ENCODE peak calls at places on chromosomes 11 and 22, in four cellular contexts. P is IMR-90, B is AG10803, R is progenitor cell of endocrine pancreas. X is an unnamed sample.

GRCh38 chr11:944711-945470 is 19.2 kb downstream of the AP2A2 start:
- DNase-seq in P (peak), B (peak), R (no peak), X (no peak)

GRCh38 chr11:18235394-18235926 is 1.1 kb downstream of the SAA4 start:
- DNase-seq in P (no peak), B (no peak), R (no peak), X (no peak)

GRCh38 chr11:34044664-34045485 is 6.7 kb upstream of the CAPRIN1 start:
- DNase-seq in P (peak), B (peak), R (no peak), X (no peak)

GRCh38 chr11:67119577-67120391 is 721 bp downstream of the KDM2A start:
- DNase-seq in P (no peak), B (no peak), R (peak), X (peak)

GRCh38 chr11:62444271-62444833 is 25.5 kb downstream of the SCGB1A1 start:
- DNase-seq in P (peak), B (peak), R (no peak), X (no peak)

GRCh38 chr11:12224537-12224893 is 114.1 kb downstream of the MICAL2 start:
- DNase-seq in P (peak), B (peak), R (no peak), X (peak)

GRCh38 chr11:86523738-86524602 is 148.4 kb downstream of the ME3 start:
- DNase-seq in P (peak), B (peak), R (no peak), X (no peak)

GRCh38 chr11:1952806-1953482 is 5.8 kb downstream of the MRPL23 start:
- DNase-seq in P (no peak), B (no peak), R (no peak), X (no peak)

GRCh38 chr11:61587541-61587941 is 6.7 kb upstream of the SYT7 start:
- DNase-seq in P (no peak), B (peak), R (peak), X (no peak)

GRCh38 chr11:61163714-61164609 is 2.7 kb upstream of the VPS37C start:
- DNase-seq in P (no peak), B (no peak), R (no peak), X (no peak)

GRCh38 chr11:9850224-9850895 is 186.5 kb downstream of the SWAP70 start:
- DNase-seq in P (peak), B (peak), R (no peak), X (no peak)

GRCh38 chr11:46435679-46436078 is 44.1 kb upstream of the CHRM4 start:
- DNase-seq in P (no peak), B (no peak), R (no peak), X (no peak)

GRCh38 chr22:37959231-37959825 is 5.8 kb downstream of the POLR2F start:
- DNase-seq in P (no peak), B (no peak), R (no peak), X (no peak)

GRCh38 chr22:49751968-49752597 is 75.6 kb downstream of the BRD1 start:
- DNase-seq in P (no peak), B (no peak), R (no peak), X (no peak)

GRCh38 chr11:76598426-76598839 is 72.1 kb downstream of the LRRC32 start:
- DNase-seq in P (peak), B (peak), R (no peak), X (no peak)

DNA sequence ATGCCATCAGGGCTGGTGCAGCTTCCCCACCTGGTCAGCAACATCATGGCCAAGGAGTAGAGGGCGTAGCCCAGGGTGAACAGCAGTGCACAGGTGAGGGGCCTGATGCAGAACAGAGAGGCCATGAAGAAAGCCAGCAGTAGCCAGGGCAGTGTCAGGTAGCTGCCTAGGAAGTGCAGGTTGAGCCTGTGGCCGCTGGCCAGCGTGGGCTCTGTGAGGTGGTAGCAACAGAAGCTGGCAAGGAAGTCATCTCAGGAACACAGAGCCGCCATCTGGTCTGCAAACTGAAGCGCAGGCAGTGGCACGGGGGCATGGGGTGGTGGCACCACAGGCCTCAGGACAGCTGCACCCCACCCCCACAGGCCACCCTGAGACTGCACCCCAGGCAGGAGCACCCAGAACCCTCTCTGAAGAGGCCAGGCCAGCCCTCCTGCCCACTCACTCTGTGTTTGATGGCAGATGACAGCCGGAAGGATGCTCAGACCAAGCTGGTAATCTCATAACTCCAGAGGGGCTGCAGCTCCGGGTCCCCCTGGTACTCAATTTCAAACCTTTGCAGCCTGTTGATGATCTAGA is 95.3 kb downstream of the MED15 start:
- DNase-seq in P (no peak), B (no peak), R (no peak), X (no peak)
- TF ChIP-seq CTCF in P (no peak), B (no peak), R (no peak), X (no peak)

GRCh38 chr11:15101072-15101701 is 13.5 kb upstream of the INSC start:
- DNase-seq in P (peak), B (peak), R (peak), X (peak)

GRCh38 chr11:15108592-15109130 is 6.1 kb upstream of the INSC start:
- DNase-seq in P (no peak), B (no peak), R (no peak), X (no peak)

GRCh38 chr11:15106201-15106965 is 8.3 kb upstream of the INSC start:
- DNase-seq in P (peak), B (peak), R (no peak), X (no peak)

GRCh38 chr11:15107730-15108515 is 6.8 kb upstream of the INSC start:
- DNase-seq in P (peak), B (peak), R (no peak), X (no peak)

DNA sequence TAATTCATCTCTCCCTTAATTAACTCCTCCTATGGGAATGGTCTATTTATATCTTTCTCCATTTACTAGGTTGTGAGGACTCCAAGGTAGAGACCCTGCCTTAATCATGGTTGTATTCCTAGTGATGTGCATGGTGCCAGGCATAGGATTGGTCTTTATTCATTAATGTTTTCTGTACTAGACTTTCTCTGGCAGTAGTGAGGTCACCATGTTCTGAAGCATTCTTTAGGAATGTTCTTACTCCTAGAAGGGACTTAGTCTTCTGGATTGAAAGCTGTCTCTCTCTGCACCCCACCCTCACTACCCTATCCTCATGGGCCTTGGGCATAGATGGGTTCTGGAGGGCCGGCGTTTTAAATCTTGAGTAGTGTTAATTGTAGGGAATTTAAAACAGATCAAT is 10.6 kb upstream of the INSC start:
- DNase-seq in P (peak), B (peak), R (no peak), X (no peak)
- TF ChIP-seq CTCF in P (no peak), B (no peak), R (no peak), X (no peak)

GRCh38 chr11:90630176-90630575 is 407.3 kb upstream of the CHORDC1 start:
- DNase-seq in P (no peak), B (no peak), R (no peak), X (no peak)
- TF ChIP-seq CTCF in P (no peak), B (no peak), R (no peak), X (no peak)

GRCh38 chr11:19632435-19632834 is 80.2 kb upstream of the NAV2 start:
- DNase-seq in P (peak), B (peak), R (no peak), X (no peak)

GRCh38 chr11:19625438-19625837 is 87.2 kb upstream of the NAV2 start:
- DNase-seq in P (peak), B (no peak), R (no peak), X (no peak)

GRCh38 chr11:19627566-19627965 is 85.1 kb upstream of the NAV2 start:
- DNase-seq in P (no peak), B (no peak), R (no peak), X (no peak)

GRCh38 chr11:19631657-19632325 is 80.8 kb upstream of the NAV2 start:
- DNase-seq in P (no peak), B (peak), R (no peak), X (no peak)

DNA sequence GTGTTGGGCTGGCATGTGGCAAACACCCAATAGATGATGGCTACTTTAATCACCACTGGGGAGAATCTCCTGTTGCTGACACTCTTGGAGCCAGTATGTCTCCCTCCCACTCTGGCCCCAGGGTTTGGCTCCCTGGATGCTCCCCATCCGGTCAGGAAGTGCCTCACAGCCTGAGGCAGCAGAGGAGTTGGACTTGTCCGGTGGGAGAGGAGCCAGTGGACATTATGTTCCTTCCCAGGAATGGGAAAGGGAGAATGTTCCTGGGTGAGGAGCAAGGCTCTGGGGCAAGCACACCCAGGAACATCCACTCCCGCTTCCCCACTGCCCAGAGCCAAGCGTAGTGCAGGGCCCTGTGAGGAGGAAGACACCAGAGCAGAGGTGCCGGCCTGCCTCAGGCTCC is 84.6 kb upstream of the NAV2 start:
- DNase-seq in P (peak), B (peak), R (no peak), X (no peak)
- TF ChIP-seq CTCF in P (no peak), B (no peak), R (no peak), X (no peak)

DNA sequence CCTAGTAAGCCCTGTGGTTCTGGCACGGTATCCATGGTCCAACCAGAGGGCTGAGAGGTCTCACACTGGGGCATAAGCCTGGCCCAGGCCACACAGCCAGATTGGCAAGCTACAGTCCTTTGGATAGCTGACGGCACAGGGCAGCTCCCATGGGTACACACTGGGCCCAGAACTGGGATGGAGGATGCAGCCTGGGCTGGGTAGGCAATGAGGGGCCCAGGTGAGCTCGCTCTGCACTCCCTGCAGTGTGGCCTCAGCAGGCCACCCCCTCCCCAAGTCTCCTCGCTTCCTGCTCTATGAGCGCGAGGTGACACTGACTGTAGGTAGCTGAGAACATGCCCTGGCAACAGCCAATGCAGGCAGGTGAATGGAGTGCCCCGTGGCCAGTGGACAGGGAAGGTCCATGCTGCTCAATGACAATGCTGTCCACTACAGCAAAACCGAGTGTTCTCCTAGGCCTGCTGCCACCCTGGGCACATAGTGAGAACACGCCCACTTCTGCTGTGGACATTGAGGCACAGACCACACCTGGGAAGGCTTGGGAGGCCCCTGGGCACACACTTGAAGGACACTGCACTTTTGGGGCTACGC is 3.8 kb downstream of the ARVCF start:
- DNase-seq in P (no peak), B (no peak), R (no peak), X (no peak)
- TF ChIP-seq CTCF in P (no peak), B (no peak), R (no peak), X (no peak)

DNA sequence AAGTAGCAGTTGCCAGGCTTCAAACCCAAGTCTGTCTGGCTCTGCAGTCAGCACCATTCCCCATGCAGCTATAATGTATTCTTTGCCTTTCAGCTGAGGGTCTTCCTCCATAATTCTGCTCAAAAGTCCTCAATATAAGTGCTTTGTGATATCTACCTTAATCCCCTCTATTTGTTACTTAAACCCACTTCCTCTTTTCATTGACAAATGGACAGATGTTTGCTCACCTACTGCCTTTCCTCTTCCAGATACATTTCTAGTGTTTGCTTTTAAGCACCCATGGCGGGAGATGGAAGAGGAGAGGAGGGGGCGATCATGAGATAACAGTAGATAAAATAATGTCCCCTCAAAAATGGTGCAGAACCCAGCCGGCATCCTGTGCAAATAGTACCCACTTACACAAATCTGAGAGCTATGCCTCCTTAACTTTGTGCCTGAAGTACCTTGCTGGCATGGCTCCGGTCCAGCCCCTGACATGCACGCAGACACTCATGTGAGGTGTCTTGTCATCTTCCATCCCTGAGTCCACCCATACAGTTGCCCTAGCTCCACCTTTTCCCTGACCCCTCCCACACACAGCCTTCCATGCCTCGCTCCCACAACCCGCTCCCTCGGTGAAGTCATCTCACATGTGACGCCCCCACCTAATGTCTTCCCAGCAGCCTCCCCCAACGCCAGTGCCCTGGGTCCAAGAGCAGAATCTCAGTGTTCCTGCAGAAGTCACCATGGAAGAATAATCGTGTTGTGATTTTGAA is 109.6 kb downstream of the TRIM29 start:
- DNase-seq in P (no peak), B (no peak), R (no peak), X (no peak)
- TF ChIP-seq CTCF in P (no peak), B (no peak), R (no peak), X (no peak)